ENCODE peak calls at places on chromosomes 16 and 17, in seven cellular contexts. K, M, I, N, R, S and Q are unnamed samples.

GRCh38 chr16:81608515-81609209 is 164.1 kb downstream of the CMIP start:
- DNase-seq in K (peak; percentile 57), M (no peak), I (no peak), N (peak; percentile 78), R (no peak), S (no peak), Q (no peak)

GRCh38 chr16:72029567-72030271 is 21.2 kb downstream of the DHODH start:
- DNase-seq in K (no peak), M (no peak), I (no peak), N (no peak), R (no peak), S (no peak), Q (no peak)

GRCh38 chr17:68512967-68513474 is 791 bp downstream of the PRKAR1A start:
- DNase-seq in K (peak; percentile 67), M (no peak), I (no peak), N (peak; percentile 67), R (no peak), S (no peak), Q (no peak)

GRCh38 chr17:50479522-50480141 is 972 bp downstream of the RSAD1 start:
- DNase-seq in K (peak; percentile 72), M (peak; percentile 89), I (peak; percentile 69), N (peak; percentile 86), R (peak; percentile 92), S (peak; percentile 57), Q (no peak)

GRCh38 chr16:85316321-85316919 is 204.1 kb upstream of the CIBAR2 start:
- DNase-seq in K (no peak), M (no peak), I (peak; percentile 63), N (peak; percentile 68), R (peak; percentile 84), S (no peak), Q (no peak)

GRCh38 chr17:73705594-73705993 is 61.3 kb upstream of the SDK2 start:
- DNase-seq in K (no peak), M (no peak), I (no peak), N (peak; percentile 43), R (no peak), S (no peak), Q (no peak)

GRCh38 chr16:4699030-4699556 is 5.7 kb downstream of the NUDT16L1 start:
- DNase-seq in K (no peak), M (peak; percentile 38), I (no peak), N (no peak), R (no peak), S (no peak), Q (no peak)

GRCh38 chr17:10226930-10227695 is 28.7 kb upstream of the GAS7 start:
- DNase-seq in K (peak; percentile 41), M (peak; percentile 88), I (peak; percentile 53), N (peak; percentile 51), R (peak; percentile 87), S (peak; percentile 46), Q (no peak)

GRCh38 chr17:19978206-19978802 is 676 bp upstream of the AKAP10 start:
- DNase-seq in K (peak; percentile 28), M (no peak), I (no peak), N (no peak), R (peak; percentile 84), S (no peak), Q (no peak)

GRCh38 chr16:63361032-63361624 is 1324.9 kb upstream of the CDH8 start:
- DNase-seq in K (no peak), M (no peak), I (no peak), N (peak; percentile 73), R (no peak), S (no peak), Q (peak; percentile 24)

GRCh38 chr17:67942810-67943209 is 53.5 kb downstream of the C17orf58 start:
- DNase-seq in K (no peak), M (no peak), I (no peak), N (peak; percentile 26), R (no peak), S (no peak), Q (no peak)

GRCh38 chr17:50318551-50319310 is 27.2 kb upstream of the XYLT2 start:
- DNase-seq in K (no peak), M (no peak), I (no peak), N (no peak), R (peak; percentile 18), S (no peak), Q (no peak)

GRCh38 chr16:28210979-28211505 is 723 bp downstream of the XPO6 start:
- DNase-seq in K (peak; percentile 64), M (peak; percentile 93), I (peak; percentile 71), N (peak; percentile 72), R (peak; percentile 94), S (no peak), Q (no peak)

GRCh38 chr17:51640108-51640622 is 379.8 kb downstream of the UTP18 start:
- DNase-seq in K (no peak), M (no peak), I (no peak), N (no peak), R (no peak), S (no peak), Q (no peak)

GRCh38 chr16:31189412-31189778 is 9.5 kb downstream of the FUS start:
- DNase-seq in K (no peak), M (no peak), I (no peak), N (no peak), R (no peak), S (no peak), Q (no peak)

GRCh38 chr16:8505327-8505991 is 84.9 kb downstream of the TMEM114 start:
- DNase-seq in K (no peak), M (no peak), I (no peak), N (no peak), R (no peak), S (no peak), Q (no peak)

GRCh38 chr17:73902416-73903181 is 258.4 kb upstream of the SDK2 start:
- DNase-seq in K (peak; percentile 30), M (peak; percentile 74), I (peak; percentile 21), N (no peak), R (no peak), S (no peak), Q (no peak)

GRCh38 chr16:71542377-71542776 is 16.2 kb downstream of the CHST4 start:
- DNase-seq in K (peak; percentile 46), M (no peak), I (peak; percentile 22), N (peak; percentile 55), R (peak; percentile 75), S (no peak), Q (no peak)

GRCh38 chr17:78359216-78359935 is 501 bp downstream of the SOCS3 start:
- DNase-seq in K (no peak), M (peak; percentile 89), I (peak; percentile 43), N (peak; percentile 67), R (peak; percentile 88), S (no peak), Q (no peak)

GRCh38 chr17:79325707-79326106 is 251.1 kb downstream of the ENGASE start:
- DNase-seq in K (no peak), M (no peak), I (no peak), N (peak; percentile 25), R (no peak), S (no peak), Q (no peak)

DNA sequence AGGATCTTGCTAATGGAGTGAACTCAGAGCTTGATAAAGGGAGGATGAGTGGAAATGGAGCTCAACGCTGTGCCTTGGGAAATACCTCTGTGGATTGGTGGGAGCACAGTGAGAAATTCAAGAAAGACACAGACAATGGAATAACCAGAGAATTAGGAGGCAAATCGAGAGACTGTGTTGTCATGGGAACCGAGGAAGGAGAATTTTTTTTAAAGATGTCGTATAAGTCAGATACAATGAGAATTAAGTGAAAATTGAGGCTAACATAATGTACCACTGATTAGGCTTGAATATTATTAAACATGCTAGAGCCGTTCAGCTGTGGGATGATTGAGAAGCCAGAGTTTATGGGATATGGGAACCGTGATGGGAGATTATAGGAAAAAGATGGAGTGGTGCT is 134.2 kb downstream of the PRKCA start:
- DNase-seq in K (no peak), M (no peak), I (no peak), N (no peak), R (no peak), S (no peak), Q (no peak)
- H3K4me3 ChIP-seq in K (no peak overlapping the region), M (no peak overlapping the region), I (no peak overlapping the region), N (no peak overlapping the region), R (no peak overlapping the region), S (no peak overlapping the region), Q (no peak overlapping the region)

DNA sequence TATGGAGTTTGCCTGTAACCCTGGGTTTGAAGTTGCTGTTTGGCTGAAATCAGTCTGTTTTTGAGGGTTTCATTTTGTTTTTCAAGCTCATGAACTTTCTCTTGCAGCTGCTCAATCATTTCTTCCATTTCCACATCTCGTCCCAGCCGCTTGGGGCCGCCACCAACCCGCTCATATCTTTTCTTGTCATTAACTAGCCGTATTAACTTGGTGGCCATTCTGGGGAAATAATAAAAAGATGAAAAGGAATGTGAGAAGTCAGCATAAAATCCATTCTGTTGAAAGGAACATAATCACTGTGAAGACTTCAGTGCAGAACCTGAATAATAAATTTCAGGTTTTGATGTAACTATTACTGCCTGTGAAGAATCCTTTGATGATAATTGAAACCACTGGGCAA is 11.5 kb downstream of the RPGRIP1L start:
- DNase-seq in K (no peak), M (no peak), I (no peak), N (peak; percentile 46), R (no peak), S (no peak), Q (no peak)
- TF ChIP-seq CTCF in K (no peak), M (no peak), I (no peak), N (peak; percentile 48), R (no peak), S (peak; percentile 39), Q (no peak)

DNA sequence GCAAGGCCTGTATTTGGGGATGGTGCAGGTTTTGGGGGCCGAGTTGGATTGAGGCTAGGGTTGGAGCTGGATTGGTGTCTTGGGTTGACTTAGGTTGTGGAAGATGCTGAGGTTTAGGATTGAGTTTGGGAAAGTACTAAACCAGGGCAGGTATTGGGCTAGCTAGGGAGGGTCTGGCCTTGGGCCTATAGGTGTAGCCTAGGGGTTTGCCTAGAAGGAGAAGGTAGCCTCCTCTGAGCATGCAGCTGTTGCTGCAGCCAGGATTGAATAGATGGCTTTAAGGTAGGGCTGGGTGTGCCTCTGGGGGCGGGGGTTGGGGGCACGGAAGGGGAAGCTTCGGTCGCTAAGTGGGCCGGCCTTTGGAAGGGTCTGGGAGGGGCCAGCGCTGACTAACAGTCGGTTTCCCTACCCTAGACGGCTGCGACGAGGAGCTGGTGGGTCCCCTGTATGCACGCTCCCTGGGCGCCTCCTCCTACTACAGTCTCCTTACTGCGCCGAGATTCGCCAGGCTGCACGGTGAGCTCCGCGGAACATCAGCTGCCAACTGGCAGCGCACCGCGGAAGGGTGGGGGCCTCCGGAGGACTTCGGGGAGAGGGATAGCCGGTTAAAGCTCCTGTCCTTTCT is 1.2 kb downstream of the CNTNAP1 start:
- DNase-seq in K (no peak), M (peak; percentile 79), I (peak; percentile 62), N (peak; percentile 41), R (no peak), S (no peak), Q (no peak)
- H3K4me3 ChIP-seq in K (peak overlapping the region; percentile 56), M (peak overlapping the region; percentile 42), I (peak overlapping the region; percentile 60), N (peak overlapping the region; percentile 55), R (peak overlapping the region; percentile 35), S (peak overlapping the region; percentile 55), Q (no peak overlapping the region)

GRCh38 chr16:11875721-11876120 is 24.4 kb upstream of the RSL1D1 start:
- DNase-seq in K (no peak), M (no peak), I (no peak), N (no peak), R (no peak), S (no peak), Q (no peak)

GRCh38 chr16:11876306-11876705 is 25.0 kb upstream of the RSL1D1 start:
- DNase-seq in K (no peak), M (peak; percentile 55), I (no peak), N (no peak), R (no peak), S (no peak), Q (no peak)

GRCh38 chr16:11884035-11884434 is 31.7 kb downstream of the GSPT1 start:
- DNase-seq in K (no peak), M (no peak), I (no peak), N (no peak), R (no peak), S (no peak), Q (no peak)

GRCh38 chr16:11877374-11877773 is 26.0 kb upstream of the RSL1D1 start:
- DNase-seq in K (no peak), M (no peak), I (no peak), N (peak; percentile 29), R (no peak), S (no peak), Q (no peak)

GRCh38 chr16:11880047-11880446 is 28.7 kb upstream of the RSL1D1 start:
- DNase-seq in K (no peak), M (no peak), I (no peak), N (no peak), R (no peak), S (no peak), Q (no peak)
- TF ChIP-seq CTCF in K (no peak), M (no peak), I (no peak), N (no peak), R (no peak), S (no peak), Q (no peak)